ENCODE peak calls at places on chromosomes 4 and X, in nine cellular contexts. R, M, D, E, Z, B, V, U and W are unnamed samples.

GRCh38 chr4:56252561-56253152 is 134.6 kb downstream of the AASDH start:
- DNase-seq in R (no peak), M (no peak), D (no peak), E (no peak), Z (no peak), B (no peak), V (no peak), U (no peak), W (no peak)

GRCh38 chr4:159305129-159305528 is 202.2 kb downstream of the RAPGEF2 start:
- DNase-seq in R (no peak), M (no peak), D (no peak), E (no peak), Z (no peak), B (no peak), V (no peak), U (no peak), W (no peak)

GRCh38 chr4:8198206-8198905 is 734 bp upstream of the SH3TC1 start:
- DNase-seq in R (no peak), M (peak), D (no peak), E (peak), Z (no peak), B (no peak), V (no peak), U (peak), W (peak)

GRCh38 chr4:148776944-148777343 is 334.7 kb upstream of the NR3C2 start:
- DNase-seq in R (no peak), M (peak), D (no peak), E (no peak), Z (no peak), B (no peak), V (no peak), U (no peak), W (no peak)

GRCh38 chrX:68249904-68250303 is 183.4 kb downstream of the OPHN1 start:
- DNase-seq in R (no peak), M (no peak), D (no peak), E (no peak), Z (no peak), B (no peak), V (no peak), U (no peak), W (no peak)

GRCh38 chr4:24956763-24957162 is 43.9 kb upstream of the CCDC149 start:
- DNase-seq in R (no peak), M (no peak), D (no peak), E (no peak), Z (no peak), B (no peak), V (no peak), U (no peak), W (no peak)

GRCh38 chrX:24190500-24191156 is 41.1 kb downstream of the ZFX start:
- DNase-seq in R (no peak), M (no peak), D (no peak), E (no peak), Z (no peak), B (no peak), V (no peak), U (no peak), W (no peak)

GRCh38 chrX:107978707-107979307 is 3.4 kb downstream of the TEX13B start:
- DNase-seq in R (no peak), M (no peak), D (no peak), E (no peak), Z (no peak), B (no peak), V (no peak), U (no peak), W (no peak)

GRCh38 chr4:84857296-84857695 is 109.2 kb downstream of the WDFY3 start:
- DNase-seq in R (no peak), M (no peak), D (no peak), E (no peak), Z (no peak), B (no peak), V (no peak), U (no peak), W (no peak)

GRCh38 chr4:41969666-41970065 is 11.9 kb upstream of the DCAF4L1 start:
- DNase-seq in R (no peak), M (no peak), D (no peak), E (no peak), Z (no peak), B (no peak), V (no peak), U (no peak), W (no peak)

GRCh38 chrX:43958529-43958928 is 14.7 kb downstream of the NDP start:
- DNase-seq in R (no peak), M (peak), D (peak), E (no peak), Z (no peak), B (peak), V (peak), U (peak), W (no peak)

GRCh38 chrX:154369453-154370299 is 4.8 kb downstream of the FLNA start:
- DNase-seq in R (no peak), M (peak), D (peak), E (peak), Z (peak), B (peak), V (peak), U (no peak), W (peak)

GRCh38 chrX:44596277-44596676 is 53.6 kb upstream of the FUNDC1 start:
- DNase-seq in R (no peak), M (no peak), D (no peak), E (no peak), Z (no peak), B (no peak), V (no peak), U (no peak), W (no peak)

GRCh38 chr4:9904976-9905587 is 116.2 kb downstream of the SLC2A9 start:
- DNase-seq in R (no peak), M (peak), D (no peak), E (no peak), Z (no peak), B (no peak), V (no peak), U (no peak), W (peak)

GRCh38 chr4:71449878-71450277 is 111.1 kb downstream of the SLC4A4 start:
- DNase-seq in R (no peak), M (no peak), D (no peak), E (no peak), Z (no peak), B (no peak), V (no peak), U (no peak), W (no peak)

GRCh38 chrX:118963159-118963558 is 11.3 kb upstream of the LONRF3 start:
- DNase-seq in R (no peak), M (no peak), D (no peak), E (no peak), Z (no peak), B (no peak), V (no peak), U (no peak), W (no peak)

GRCh38 chr4:3045500-3045850 is 28.9 kb downstream of the HTT-AS start:
- DNase-seq in R (no peak), M (no peak), D (no peak), E (peak), Z (no peak), B (peak), V (peak), U (no peak), W (no peak)

GRCh38 chr4:138406881-138407280 is 164.7 kb upstream of the SLC7A11 start:
- DNase-seq in R (no peak), M (peak), D (no peak), E (no peak), Z (no peak), B (no peak), V (no peak), U (no peak), W (no peak)